ENCODE peak calls at places on chromosomes 3 and 15, in four cellular contexts. A is IMR-90, G is neuronal stem cell, C is H1. I is an unnamed sample.

GRCh38 chr3:136543385-136543784 is 208.8 kb downstream of the STAG1 start:
- DNase-seq in A (peak; percentile 45), G (no peak), C (no peak), I (peak; percentile 5)

GRCh38 chr3:8156138-8156537 is 345.5 kb upstream of the LMCD1 start:
- DNase-seq in A (no peak), G (no peak), C (no peak), I (no peak)

GRCh38 chr3:150675587-150675986 is 28.1 kb downstream of the ERICH6 start:
- DNase-seq in A (no peak), G (no peak), C (no peak), I (no peak)

GRCh38 chr3:190432216-190432615 is 17.5 kb downstream of the TMEM207 start:
- DNase-seq in A (peak; percentile 14), G (no peak), C (no peak), I (peak; percentile 51)

GRCh38 chr3:43286115-43286885 is at the start of gene SNRK:
- DNase-seq in A (peak; percentile 64), G (peak; percentile 88), C (peak; percentile 44), I (peak; percentile 89)

GRCh38 chr3:167738037-167738436 is 2.5 kb downstream of the SERPINI1 start:
- DNase-seq in A (no peak), G (no peak), C (no peak), I (no peak)

GRCh38 chr3:6809349-6809748 is 51.6 kb upstream of the GRM7 start:
- DNase-seq in A (no peak), G (no peak), C (no peak), I (no peak)

GRCh38 chr3:98903099-98903498 is 1.6 kb upstream of the DCBLD2 start:
- DNase-seq in A (no peak), G (no peak), C (no peak), I (no peak)

GRCh38 chr15:34514251-34514760 is 69.1 kb downstream of the GOLGA8B start:
- DNase-seq in A (no peak), G (no peak), C (no peak), I (no peak)

GRCh38 chr3:171691485-171691884 is 118.8 kb downstream of the PLD1 start:
- DNase-seq in A (no peak), G (no peak), C (no peak), I (no peak)

GRCh38 chr3:155308831-155309230 is 15.3 kb upstream of the STRIT1 start:
- DNase-seq in A (peak; percentile 68), G (no peak), C (no peak), I (no peak)

GRCh38 chr3:123831420-123831819 is 52.7 kb downstream of the MYLK start:
- DNase-seq in A (no peak), G (no peak), C (no peak), I (no peak)

GRCh38 chr3:161957467-161957866 is 460.9 kb downstream of the OTOL1 start:
- DNase-seq in A (peak; percentile 19), G (no peak), C (no peak), I (no peak)

GRCh38 chr3:57078366-57079220 is 18.1 kb downstream of the SPATA12 start:
- DNase-seq in A (peak; percentile 16), G (no peak), C (no peak), I (peak; percentile 95)

GRCh38 chr3:37905987-37906674 is 44.5 kb downstream of the CTDSPL start:
- DNase-seq in A (peak; percentile 65), G (no peak), C (no peak), I (no peak)

GRCh38 chr15:77032052-77032646 is 37.2 kb downstream of the PSTPIP1 start:
- DNase-seq in A (no peak), G (no peak), C (no peak), I (no peak)

GRCh38 chr15:41507820-41508290 is 5.8 kb downstream of the LTK start:
- DNase-seq in A (no peak), G (no peak), C (no peak), I (no peak)

GRCh38 chr3:85567074-85567676 is 608.4 kb downstream of the CADM2 start:
- DNase-seq in A (peak; percentile 29), G (peak; percentile 42), C (no peak), I (peak; percentile 5)

GRCh38 chr15:60004019-60004845 is at the start of gene FOXB1:
- DNase-seq in A (no peak), G (peak; percentile 80), C (no peak), I (peak; percentile 90)

GRCh38 chr15:75836953-75837321 is 6.3 kb upstream of the UBE2Q2 start:
- DNase-seq in A (peak; percentile 84), G (no peak), C (no peak), I (no peak)

GRCh38 chr15:45906230-45906629 is 271.4 kb downstream of the SQOR start:
- DNase-seq in A (no peak), G (no peak), C (no peak), I (no peak)

GRCh38 chr3:80060664-80061063 is 292.9 kb upstream of the ROBO1 start:
- DNase-seq in A (no peak), G (no peak), C (no peak), I (no peak)

GRCh38 chr15:38554354-38554753 is 10.3 kb downstream of the RASGRP1 start:
- DNase-seq in A (peak; percentile 82), G (no peak), C (no peak), I (peak; percentile 24)

GRCh38 chr3:112604536-112604935 is 36.4 kb downstream of the CCDC80 start:
- DNase-seq in A (peak; percentile 86), G (no peak), C (no peak), I (no peak)

GRCh38 chr15:38454687-38455071 is 752 bp downstream of the FAM98B start:
- DNase-seq in A (peak; percentile 19), G (no peak), C (no peak), I (no peak)

GRCh38 chr3:185789134-185789533 is 35.7 kb downstream of the IGF2BP2 start:
- DNase-seq in A (no peak), G (no peak), C (no peak), I (no peak)

GRCh38 chr3:192332386-192333291 is 394.7 kb downstream of the FGF12 start:
- DNase-seq in A (no peak), G (no peak), C (peak; percentile 15), I (peak; percentile 26)

GRCh38 chr15:60091150-60091549 is 87.0 kb downstream of the FOXB1 start:
- DNase-seq in A (peak; percentile 83), G (no peak), C (no peak), I (peak; percentile 99)

GRCh38 chr3:131349946-131350347 is 31.6 kb upstream of the NUDT16 start:
- DNase-seq in A (peak; percentile 70), G (no peak), C (no peak), I (peak; percentile 92)

GRCh38 chr3:101851072-101851471 is 1.8 kb downstream of the NFKBIZ start:
- DNase-seq in A (no peak), G (no peak), C (no peak), I (no peak)

GRCh38 chr3:27319847-27320526 is 49.2 kb downstream of the NEK10 start:
- DNase-seq in A (no peak), G (no peak), C (no peak), I (no peak)

GRCh38 chr15:58918239-58918638 is 15.2 kb downstream of the SLTM start:
- DNase-seq in A (no peak), G (no peak), C (no peak), I (peak; percentile 53)

GRCh38 chr3:71186816-71187215 is 396.7 kb downstream of the FOXP1 start:
- DNase-seq in A (no peak), G (no peak), C (no peak), I (peak; percentile 31)

GRCh38 chr3:149969110-149969944 is 1.4 kb downstream of the PFN2 start:
- DNase-seq in A (peak; percentile 87), G (peak; percentile 59), C (peak; percentile 49), I (peak; percentile 61)

GRCh38 chr15:74725241-74725774 is at the start of gene CYP1A1:
- DNase-seq in A (no peak), G (no peak), C (no peak), I (no peak)
- H3K4ac ChIP-seq in A (no peak within 1 kb of the TSS), G (no peak within 1 kb of the TSS), C (no peak within 1 kb of the TSS), I (no peak within 1 kb of the TSS)

GRCh38 chr3:187735837-187736236 is 9.4 kb downstream of the BCL6 start:
- DNase-seq in A (no peak), G (no peak), C (no peak), I (peak; percentile 88)
- H3K4ac ChIP-seq in A (peak overlapping the region; percentile 67), G (no peak overlapping the region), C (no peak overlapping the region), I (no peak overlapping the region)

GRCh38 chr3:2771711-2772110 is 338.5 kb downstream of the IL5RA start:
- DNase-seq in A (no peak), G (no peak), C (no peak), I (no peak)

GRCh38 chr3:2771193-2771592 is 339.0 kb downstream of the IL5RA start:
- DNase-seq in A (no peak), G (no peak), C (no peak), I (no peak)

GRCh38 chr3:2772803-2773202 is 337.4 kb downstream of the IL5RA start:
- DNase-seq in A (no peak), G (no peak), C (no peak), I (no peak)

GRCh38 chr3:2774485-2774884 is 335.7 kb downstream of the IL5RA start:
- DNase-seq in A (no peak), G (no peak), C (no peak), I (no peak)

GRCh38 chr3:2770451-2770850 is 339.7 kb downstream of the IL5RA start:
- DNase-seq in A (no peak), G (peak; percentile 52), C (no peak), I (no peak)
- H3K4ac ChIP-seq in A (no peak overlapping the region), G (no peak overlapping the region), C (no peak overlapping the region), I (no peak overlapping the region)

GRCh38 chr15:35580606-35581005 is 34.6 kb upstream of the DPH6 start:
- DNase-seq in A (no peak), G (no peak), C (no peak), I (no peak)

DNA sequence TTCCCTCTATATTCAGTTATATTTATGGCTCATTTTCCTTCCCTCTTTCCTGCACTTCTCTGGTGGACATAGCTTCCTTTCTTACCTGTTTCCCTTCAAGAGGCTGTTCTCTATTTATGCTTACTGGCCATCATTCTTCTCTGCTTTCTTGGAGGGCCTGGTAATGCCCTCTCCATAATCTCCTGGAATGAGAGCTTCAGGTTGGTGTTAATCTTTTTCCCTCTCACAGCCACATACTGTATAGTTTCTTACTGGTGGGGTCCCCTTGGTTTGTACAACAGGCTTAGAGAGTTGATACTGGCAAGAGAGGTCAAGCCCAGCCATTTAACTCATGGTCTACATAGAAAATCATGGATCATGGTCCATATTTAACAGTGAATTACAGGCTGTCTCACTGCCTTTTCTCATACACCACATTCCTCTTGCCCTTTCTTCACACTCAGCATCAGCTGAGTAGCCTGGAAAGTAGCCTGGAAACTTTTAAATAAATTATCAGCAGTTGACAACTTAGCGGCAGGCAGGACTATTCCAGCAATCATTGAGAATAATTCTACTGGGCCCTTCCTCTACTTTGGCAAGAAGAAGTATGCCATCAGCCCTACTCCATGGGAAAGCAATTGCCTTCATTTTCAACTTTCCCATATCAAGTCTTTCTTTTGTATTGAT is 38.0 kb upstream of the DPH6 start:
- DNase-seq in A (peak; percentile 36), G (no peak), C (no peak), I (no peak)
- H3K4ac ChIP-seq in A (no peak overlapping the region), G (no peak overlapping the region), C (no peak overlapping the region), I (no peak overlapping the region)

GRCh38 chr3:4823986-4824947 is 155.0 kb upstream of the BHLHE40 start:
- DNase-seq in A (no peak), G (no peak), C (no peak), I (no peak)
- H3K4ac ChIP-seq in A (no peak overlapping the region), G (no peak overlapping the region), C (no peak overlapping the region), I (peak overlapping the region; percentile 53)

GRCh38 chr15:26634319-26634718 is 138.5 kb downstream of the GABRB3 start:
- DNase-seq in A (no peak), G (peak; percentile 67), C (no peak), I (peak; percentile 7)
- H3K4ac ChIP-seq in A (no peak overlapping the region), G (no peak overlapping the region), C (no peak overlapping the region), I (no peak overlapping the region)

I was measured in trophoblast cell.